ENCODE peak calls at places on chromosome 3, in eight cellular contexts. One of them, this sample, is unnamed.

GRCh38 chr3:177427096-177427495 is 229.8 kb upstream of the TBL1XR1 start:
- DNase-seq in IMR-90: no peak
- DNase-seq in HTR-8/SVneo: no peak
- DNase-seq in EL: no peak
- DNase-seq in MM.1S: peak
- DNase-seq in AG09309: no peak
- DNase-seq in effector CD4-positive, alpha-beta T cell: no peak
- DNase-seq in NCI-H1694 treated with DMSO at 0.1 percent for 48 hours: no peak
- DNase-seq in this sample: peak

GRCh38 chr3:42711491-42712343 is 9.1 kb upstream of the HHATL start:
- DNase-seq in AG09309: no peak
- DNase-seq in effector CD4-positive, alpha-beta T cell: no peak
- DNase-seq in HTR-8/SVneo: no peak
- DNase-seq in MM.1S: no peak
- DNase-seq in EL: no peak
- DNase-seq in NCI-H1694 treated with DMSO at 0.1 percent for 48 hours: no peak
- DNase-seq in IMR-90: no peak
- DNase-seq in this sample: no peak

GRCh38 chr3:126848991-126849390 is 133.9 kb upstream of the PLXNA1 start:
- DNase-seq in effector CD4-positive, alpha-beta T cell: no peak
- DNase-seq in HTR-8/SVneo: no peak
- DNase-seq in MM.1S: no peak
- DNase-seq in NCI-H1694 treated with DMSO at 0.1 percent for 48 hours: no peak
- DNase-seq in IMR-90: no peak
- DNase-seq in AG09309: no peak
- DNase-seq in EL: no peak
- DNase-seq in this sample: no peak

GRCh38 chr3:192819001-192819569 is 91.7 kb upstream of the FGF12 start:
- DNase-seq in HTR-8/SVneo: no peak
- DNase-seq in NCI-H1694 treated with DMSO at 0.1 percent for 48 hours: no peak
- DNase-seq in EL: peak
- DNase-seq in MM.1S: no peak
- DNase-seq in IMR-90: peak
- DNase-seq in effector CD4-positive, alpha-beta T cell: no peak
- DNase-seq in AG09309: peak
- DNase-seq in this sample: peak

GRCh38 chr3:177928156-177928555 is 608.1 kb upstream of the KCNMB2 start:
- DNase-seq in EL: peak
- DNase-seq in AG09309: peak
- DNase-seq in MM.1S: peak
- DNase-seq in HTR-8/SVneo: no peak
- DNase-seq in IMR-90: peak
- DNase-seq in NCI-H1694 treated with DMSO at 0.1 percent for 48 hours: no peak
- DNase-seq in effector CD4-positive, alpha-beta T cell: no peak
- DNase-seq in this sample: peak

GRCh38 chr3:37968784-37969600 is 21.6 kb upstream of the VILL start:
- DNase-seq in HTR-8/SVneo: no peak
- DNase-seq in NCI-H1694 treated with DMSO at 0.1 percent for 48 hours: no peak
- DNase-seq in effector CD4-positive, alpha-beta T cell: no peak
- DNase-seq in AG09309: no peak
- DNase-seq in MM.1S: no peak
- DNase-seq in IMR-90: no peak
- DNase-seq in EL: no peak
- DNase-seq in this sample: no peak

GRCh38 chr3:30696403-30696819 is 90.0 kb downstream of the TGFBR2 start:
- DNase-seq in MM.1S: no peak
- DNase-seq in HTR-8/SVneo: no peak
- DNase-seq in AG09309: no peak
- DNase-seq in effector CD4-positive, alpha-beta T cell: no peak
- DNase-seq in IMR-90: no peak
- DNase-seq in EL: no peak
- DNase-seq in NCI-H1694 treated with DMSO at 0.1 percent for 48 hours: no peak
- DNase-seq in this sample: no peak

GRCh38 chr3:73442886-73443285 is 181.9 kb downstream of the PDZRN3 start:
- DNase-seq in MM.1S: no peak
- DNase-seq in AG09309: no peak
- DNase-seq in effector CD4-positive, alpha-beta T cell: no peak
- DNase-seq in IMR-90: no peak
- DNase-seq in NCI-H1694 treated with DMSO at 0.1 percent for 48 hours: no peak
- DNase-seq in EL: no peak
- DNase-seq in HTR-8/SVneo: no peak
- DNase-seq in this sample: no peak

GRCh38 chr3:57097536-57097935 is 37.1 kb downstream of the SPATA12 start:
- DNase-seq in EL: no peak
- DNase-seq in MM.1S: no peak
- DNase-seq in NCI-H1694 treated with DMSO at 0.1 percent for 48 hours: no peak
- DNase-seq in IMR-90: no peak
- DNase-seq in HTR-8/SVneo: no peak
- DNase-seq in AG09309: no peak
- DNase-seq in effector CD4-positive, alpha-beta T cell: no peak
- DNase-seq in this sample: no peak

GRCh38 chr3:55370272-55370671 is 116.8 kb downstream of the WNT5A start:
- DNase-seq in AG09309: no peak
- DNase-seq in EL: no peak
- DNase-seq in NCI-H1694 treated with DMSO at 0.1 percent for 48 hours: no peak
- DNase-seq in HTR-8/SVneo: no peak
- DNase-seq in effector CD4-positive, alpha-beta T cell: no peak
- DNase-seq in MM.1S: no peak
- DNase-seq in IMR-90: no peak
- DNase-seq in this sample: no peak

GRCh38 chr3:140753865-140754754 is 76.2 kb downstream of the TRIM42 start:
- DNase-seq in IMR-90: no peak
- DNase-seq in effector CD4-positive, alpha-beta T cell: no peak
- DNase-seq in MM.1S: peak
- DNase-seq in NCI-H1694 treated with DMSO at 0.1 percent for 48 hours: no peak
- DNase-seq in EL: no peak
- DNase-seq in AG09309: no peak
- DNase-seq in HTR-8/SVneo: no peak
- DNase-seq in this sample: peak

GRCh38 chr3:108381531-108381930 is 85.2 kb downstream of the HHLA2 start:
- DNase-seq in effector CD4-positive, alpha-beta T cell: no peak
- DNase-seq in AG09309: no peak
- DNase-seq in NCI-H1694 treated with DMSO at 0.1 percent for 48 hours: no peak
- DNase-seq in HTR-8/SVneo: no peak
- DNase-seq in EL: no peak
- DNase-seq in MM.1S: no peak
- DNase-seq in IMR-90: no peak
- DNase-seq in this sample: no peak

GRCh38 chr3:111392911-111393351 is 149.1 kb upstream of the CD96 start:
- DNase-seq in IMR-90: no peak
- DNase-seq in HTR-8/SVneo: no peak
- DNase-seq in NCI-H1694 treated with DMSO at 0.1 percent for 48 hours: peak
- DNase-seq in AG09309: no peak
- DNase-seq in effector CD4-positive, alpha-beta T cell: peak
- DNase-seq in EL: no peak
- DNase-seq in MM.1S: peak
- DNase-seq in this sample: no peak

GRCh38 chr3:71645140-71645539 is 61.6 kb upstream of the FOXP1 start:
- DNase-seq in NCI-H1694 treated with DMSO at 0.1 percent for 48 hours: no peak
- DNase-seq in MM.1S: no peak
- DNase-seq in IMR-90: no peak
- DNase-seq in AG09309: no peak
- DNase-seq in effector CD4-positive, alpha-beta T cell: no peak
- DNase-seq in HTR-8/SVneo: no peak
- DNase-seq in EL: no peak
- DNase-seq in this sample: no peak

GRCh38 chr3:115931581-115931980 is 308.3 kb downstream of the GAP43 start:
- DNase-seq in EL: no peak
- DNase-seq in IMR-90: peak
- DNase-seq in NCI-H1694 treated with DMSO at 0.1 percent for 48 hours: no peak
- DNase-seq in HTR-8/SVneo: no peak
- DNase-seq in AG09309: no peak
- DNase-seq in effector CD4-positive, alpha-beta T cell: no peak
- DNase-seq in MM.1S: no peak
- DNase-seq in this sample: no peak

GRCh38 chr3:184873136-184873535 is 61.2 kb downstream of the VPS8 start:
- DNase-seq in AG09309: no peak
- DNase-seq in EL: no peak
- DNase-seq in IMR-90: no peak
- DNase-seq in effector CD4-positive, alpha-beta T cell: no peak
- DNase-seq in HTR-8/SVneo: no peak
- DNase-seq in NCI-H1694 treated with DMSO at 0.1 percent for 48 hours: no peak
- DNase-seq in MM.1S: no peak
- DNase-seq in this sample: no peak

GRCh38 chr3:150077581-150078247 is 107.0 kb upstream of the PFN2 start:
- DNase-seq in NCI-H1694 treated with DMSO at 0.1 percent for 48 hours: no peak
- DNase-seq in MM.1S: no peak
- DNase-seq in HTR-8/SVneo: no peak
- DNase-seq in effector CD4-positive, alpha-beta T cell: no peak
- DNase-seq in EL: peak
- DNase-seq in IMR-90: peak
- DNase-seq in AG09309: no peak
- DNase-seq in this sample: peak

GRCh38 chr3:192920406-192920805 is 2.8 kb upstream of the MB21D2 start:
- DNase-seq in HTR-8/SVneo: no peak
- DNase-seq in EL: no peak
- DNase-seq in MM.1S: no peak
- DNase-seq in effector CD4-positive, alpha-beta T cell: no peak
- DNase-seq in IMR-90: no peak
- DNase-seq in AG09309: no peak
- DNase-seq in NCI-H1694 treated with DMSO at 0.1 percent for 48 hours: no peak
- DNase-seq in this sample: no peak

This sample was measured in GM12865.